ENCODE peak calls at places on chromosome 2, in seven cellular contexts. U, C, G, R, X, H and N are unnamed samples.

GRCh38 chr2:20172273-20173052 is 52.5 kb downstream of the SDC1 start:
- DNase-seq in C (no peak), R (no peak), G (no peak), U (no peak), H (no peak), X (no peak), N (no peak)

GRCh38 chr2:85585781-85586105 is 1.5 kb downstream of the VAMP5 start:
- DNase-seq in X (no peak), R (no peak), U (no peak), H (no peak), C (peak), G (peak), N (no peak)

GRCh38 chr2:46704593-46704992 is 211.0 kb downstream of the MCFD2 start:
- DNase-seq in R (no peak), X (no peak), G (no peak), C (no peak), H (no peak), U (no peak), N (no peak)

GRCh38 chr2:214126135-214126534 is 284.7 kb upstream of the VWC2L start:
- DNase-seq in U (no peak), R (no peak), C (no peak), X (peak), G (no peak), H (no peak), N (no peak)

GRCh38 chr2:232219496-232219870 is 159.1 kb upstream of the ALPP start:
- DNase-seq in H (no peak), R (no peak), C (peak), U (no peak), G (no peak), X (no peak), N (no peak)

GRCh38 chr2:69340101-69340775 is 46.8 kb downstream of the GFPT1 start:
- DNase-seq in H (no peak), C (no peak), G (peak), R (no peak), X (peak), U (no peak), N (no peak)

GRCh38 chr2:108988796-108989713 is at the start of gene EDAR:
- DNase-seq in X (no peak), H (no peak), U (no peak), R (no peak), C (no peak), G (no peak), N (peak)

GRCh38 chr2:42086500-42086953 is 38.7 kb downstream of the PKDCC start:
- DNase-seq in U (no peak), X (peak), H (peak), C (peak), R (no peak), G (peak), N (peak)

GRCh38 chr2:205030695-205031094 is 485.4 kb downstream of the PARD3B start:
- DNase-seq in C (no peak), G (no peak), H (no peak), U (no peak), R (no peak), X (no peak), N (no peak)

GRCh38 chr2:161136696-161137324 is 23.4 kb upstream of the TANK start:
- DNase-seq in X (peak), R (no peak), C (peak), U (no peak), G (peak), H (no peak), N (no peak)

GRCh38 chr2:97995734-97996624 is at the start of gene TMEM131:
- DNase-seq in R (peak), H (peak), C (peak), U (peak), G (peak), X (peak), N (peak)

GRCh38 chr2:33018271-33018670 is 71.5 kb downstream of the LTBP1 start:
- DNase-seq in G (peak), H (no peak), R (no peak), U (no peak), X (no peak), C (no peak), N (no peak)

GRCh38 chr2:60555794-60556161 is 2.3 kb upstream of the BCL11A start:
- DNase-seq in X (no peak), C (peak), G (no peak), R (no peak), H (no peak), U (no peak), N (no peak)

GRCh38 chr2:64592994-64593655 is 60.6 kb downstream of the SERTAD2 start:
- DNase-seq in U (no peak), H (peak), R (no peak), X (no peak), G (no peak), C (no peak), N (no peak)

GRCh38 chr2:234502285-234502918 is 5.5 kb upstream of the ARL4C start:
- DNase-seq in X (peak), H (no peak), U (no peak), R (no peak), C (no peak), G (peak), N (no peak)

GRCh38 chr2:12274591-12274990 is 442.1 kb upstream of the TRIB2 start:
- DNase-seq in R (no peak), G (no peak), X (no peak), H (no peak), U (no peak), C (no peak), N (no peak)

GRCh38 chr2:205425069-205425468 is 257.2 kb upstream of the NRP2 start:
- DNase-seq in R (no peak), G (no peak), U (no peak), X (no peak), C (no peak), H (no peak), N (no peak)

GRCh38 chr2:50878256-50878655 is 153.7 kb downstream of the NRXN1 start:
- DNase-seq in U (no peak), X (no peak), C (no peak), H (no peak), R (no peak), G (no peak), N (no peak)

GRCh38 chr2:89767581-89768435 is 1076.3 kb downstream of the RPIA start:
- DNase-seq in R (no peak), U (no peak), H (peak), C (no peak), G (no peak), X (no peak), N (no peak)

GRCh38 chr2:164675698-164676097 is 54.4 kb upstream of the GRB14 start:
- DNase-seq in C (no peak), X (no peak), R (no peak), H (no peak), U (no peak), G (no peak), N (no peak)

GRCh38 chr2:20326163-20326780 is 24.4 kb downstream of the PUM2 start:
- DNase-seq in X (peak), R (no peak), U (no peak), C (peak), H (peak), G (peak), N (peak)

GRCh38 chr2:165632594-165632993 is 161.5 kb downstream of the GALNT3 start:
- DNase-seq in H (no peak), X (no peak), U (no peak), G (no peak), C (no peak), R (no peak), N (no peak)

GRCh38 chr2:168607992-168608391 is 151.9 kb downstream of the CERS6 start:
- DNase-seq in C (peak), X (peak), H (no peak), U (no peak), R (no peak), G (no peak), N (no peak)

GRCh38 chr2:140892429-140892828 is 1238.4 kb downstream of the LRP1B start:
- DNase-seq in H (no peak), R (no peak), X (no peak), G (no peak), C (no peak), U (no peak), N (no peak)